ENCODE peak calls at places on chromosomes 5 and 9, in seven cellular contexts. Z is tibial nerve; U is A673; W is AG04450; X is psoas muscle; I is CD8-positive, alpha-beta T cell; S is AG09309. J is an unnamed sample.

GRCh38 chr5:8005416-8005815 is 136.5 kb downstream of the MTRR start:
- DNase-seq in Z (no peak), X (no peak), W (no peak), I (no peak), U (no peak), S (no peak), J (no peak)

GRCh38 chr5:149141957-149142851 is 911 bp downstream of the ABLIM3 start:
- DNase-seq in S (no peak), Z (peak), W (no peak), U (no peak), X (peak), I (no peak), J (no peak)

GRCh38 chr5:78003914-78004313 is 227.8 kb upstream of the TBCA start:
- DNase-seq in I (no peak), U (no peak), X (no peak), S (no peak), W (no peak), Z (no peak), J (no peak)

GRCh38 chr9:108475813-108476212 is 380.0 kb downstream of the ACTL7B start:
- DNase-seq in S (no peak), X (no peak), Z (no peak), U (no peak), I (no peak), W (no peak), J (no peak)

GRCh38 chr9:32069169-32069813 is 315.2 kb upstream of the ACO1 start:
- DNase-seq in X (no peak), S (no peak), U (peak), I (no peak), Z (no peak), W (no peak), J (no peak)

GRCh38 chr5:76763136-76763535 is 47.2 kb downstream of the F2R start:
- DNase-seq in U (no peak), Z (no peak), X (no peak), S (no peak), W (no peak), I (peak), J (no peak)

GRCh38 chr5:176406436-176407052 is 9.8 kb downstream of the CLTB start:
- DNase-seq in W (no peak), X (no peak), Z (no peak), U (no peak), S (no peak), I (no peak), J (no peak)

GRCh38 chr5:81315336-81315735 is 13.9 kb downstream of the ZCCHC9 start:
- DNase-seq in U (peak), I (no peak), Z (no peak), W (peak), X (no peak), S (peak), J (no peak)

GRCh38 chr9:6413365-6414263 is 615 bp downstream of the UHRF2 start:
- DNase-seq in W (no peak), X (peak), Z (no peak), I (peak), S (no peak), U (peak), J (peak)

GRCh38 chr9:129761293-129761900 is 8.6 kb upstream of the PTGES start:
- DNase-seq in W (peak), X (peak), U (no peak), I (no peak), Z (no peak), S (peak), J (peak)

GRCh38 chr9:133303266-133304157 is 28.5 kb upstream of the ABO start:
- DNase-seq in X (no peak), W (no peak), Z (no peak), U (no peak), S (no peak), I (no peak), J (peak)

GRCh38 chr5:108238936-108239887 is 142.7 kb downstream of the FBXL17 start:
- DNase-seq in S (no peak), U (no peak), I (no peak), Z (no peak), W (no peak), X (no peak), J (no peak)

GRCh38 chr5:133820516-133820915 is 147.9 kb downstream of the C5orf15 start:
- DNase-seq in S (no peak), W (no peak), Z (no peak), U (no peak), I (no peak), X (no peak), J (no peak)

GRCh38 chr9:34454571-34455065 is 3.8 kb downstream of the FAM219A start:
- DNase-seq in I (no peak), U (peak), X (peak), S (no peak), W (no peak), Z (no peak), J (no peak)

GRCh38 chr5:102815560-102816324 is 60.6 kb downstream of the PAM start:
- DNase-seq in X (no peak), Z (no peak), I (no peak), S (no peak), U (peak), W (no peak), J (no peak)

GRCh38 chr9:37420271-37421215 is 2.0 kb upstream of the GRHPR start:
- DNase-seq in U (no peak), Z (no peak), S (no peak), W (no peak), X (no peak), I (no peak), J (no peak)

GRCh38 chr9:19050637-19051591 is 1.7 kb downstream of the RRAGA start:
- DNase-seq in I (no peak), Z (no peak), S (no peak), U (no peak), W (no peak), X (no peak), J (no peak)

GRCh38 chr5:72525816-72526215 is 18.6 kb upstream of the ZNF366 start:
- DNase-seq in Z (no peak), W (peak), S (peak), I (no peak), X (no peak), U (no peak), J (no peak)

GRCh38 chr5:72529383-72529782 is 22.2 kb upstream of the ZNF366 start:
- DNase-seq in U (no peak), Z (no peak), W (no peak), X (no peak), S (no peak), I (no peak), J (no peak)

GRCh38 chr5:72537166-72537565 is 30.0 kb upstream of the ZNF366 start:
- DNase-seq in Z (no peak), U (no peak), X (no peak), W (no peak), S (no peak), I (no peak), J (no peak)

DNA sequence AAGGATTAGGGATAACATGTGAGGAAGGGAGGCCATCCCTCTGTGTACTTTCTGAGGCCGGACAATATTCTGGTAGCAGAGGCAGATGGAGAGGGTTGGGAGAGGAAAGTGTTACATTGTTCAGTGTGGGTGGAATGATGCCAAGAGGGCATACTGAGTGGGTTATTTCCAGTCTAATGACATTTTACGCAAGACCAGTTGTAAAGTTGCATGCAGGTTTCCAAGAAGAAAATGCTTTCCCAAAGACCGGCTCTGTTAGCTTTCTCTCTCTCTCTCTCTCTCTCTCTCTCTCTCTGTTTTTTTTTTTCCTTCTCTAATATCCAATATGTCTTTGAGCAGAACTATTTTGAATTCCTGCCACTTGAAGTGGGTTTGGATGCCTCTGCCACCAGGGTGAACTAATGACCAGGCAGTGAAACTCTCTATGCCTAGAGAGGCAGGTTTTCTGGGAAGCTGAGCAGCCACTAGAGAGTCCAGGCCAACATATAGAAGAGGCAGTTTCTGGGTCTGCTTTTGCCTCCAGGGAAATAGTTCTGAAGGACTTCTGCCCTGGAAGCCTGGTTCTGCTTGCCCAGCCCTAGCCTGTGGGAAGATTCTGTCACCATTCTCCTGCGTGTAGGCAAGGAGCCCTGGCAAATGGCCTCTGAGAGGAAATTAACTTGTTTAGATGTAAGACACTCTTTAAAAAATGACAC is 24.4 kb upstream of the ZNF366 start:
- DNase-seq in S (peak), Z (no peak), I (no peak), U (no peak), X (no peak), W (no peak), J (no peak)
- TF ChIP-seq CTCF in S (peak), Z (no peak), I (no peak), U (no peak), X (no peak), W (no peak), J (no peak)

GRCh38 chr5:167889276-167889675 is 402.2 kb upstream of the WWC1 start:
- DNase-seq in S (no peak), W (no peak), I (no peak), U (no peak), Z (no peak), X (no peak), J (no peak)

GRCh38 chr5:167893271-167893670 is 398.2 kb upstream of the WWC1 start:
- DNase-seq in U (peak), S (no peak), W (no peak), X (no peak), Z (no peak), I (no peak), J (no peak)

GRCh38 chr5:167892352-167893115 is 398.9 kb upstream of the WWC1 start:
- DNase-seq in X (no peak), U (no peak), Z (no peak), W (no peak), I (no peak), S (no peak), J (no peak)

GRCh38 chr5:167888395-167888794 is 403.1 kb upstream of the WWC1 start:
- DNase-seq in Z (no peak), S (no peak), W (no peak), I (no peak), U (no peak), X (no peak), J (no peak)
- TF ChIP-seq CTCF in Z (no peak), S (no peak), W (no peak), I (no peak), U (peak), X (no peak), J (no peak)

DNA sequence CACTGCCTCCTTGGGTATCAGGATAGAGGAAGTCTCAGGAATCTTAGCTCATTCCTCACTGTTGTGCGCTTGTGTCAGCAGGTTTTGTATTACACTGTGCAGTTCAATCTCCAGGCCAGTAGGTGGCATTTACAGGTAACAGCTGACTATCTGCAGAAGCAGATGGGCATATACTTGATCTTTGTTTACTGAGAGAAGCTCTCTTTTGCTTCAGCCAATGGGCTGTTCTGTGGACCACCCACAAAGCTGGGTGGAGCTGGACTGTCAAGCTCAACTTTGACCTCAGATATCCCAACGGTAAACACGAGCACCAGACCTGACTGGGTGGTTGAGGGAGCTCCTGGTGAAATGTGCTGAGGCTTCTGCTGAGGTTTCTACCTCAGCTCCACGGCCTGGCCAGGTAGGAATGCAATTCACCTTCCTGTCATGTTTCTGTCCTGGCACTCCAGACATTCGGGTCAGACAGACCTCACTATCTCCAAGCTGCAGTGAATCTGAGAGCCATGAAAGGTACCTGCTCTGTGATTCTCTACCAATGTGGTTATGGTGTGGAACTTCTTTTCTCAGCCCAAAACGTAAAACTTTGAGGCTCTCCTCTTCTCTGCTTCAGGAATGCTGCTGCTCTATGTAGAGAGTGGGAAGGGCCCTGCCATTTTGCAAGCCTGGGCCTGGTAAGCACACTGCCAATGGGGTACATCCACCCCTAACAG is 167.9 kb upstream of the ACTBL2 start:
- DNase-seq in W (no peak), X (no peak), Z (no peak), U (peak), S (peak), I (no peak), J (no peak)
- TF ChIP-seq CTCF in W (peak), X (peak), Z (peak), U (peak), S (peak), I (peak), J (peak)

DNA sequence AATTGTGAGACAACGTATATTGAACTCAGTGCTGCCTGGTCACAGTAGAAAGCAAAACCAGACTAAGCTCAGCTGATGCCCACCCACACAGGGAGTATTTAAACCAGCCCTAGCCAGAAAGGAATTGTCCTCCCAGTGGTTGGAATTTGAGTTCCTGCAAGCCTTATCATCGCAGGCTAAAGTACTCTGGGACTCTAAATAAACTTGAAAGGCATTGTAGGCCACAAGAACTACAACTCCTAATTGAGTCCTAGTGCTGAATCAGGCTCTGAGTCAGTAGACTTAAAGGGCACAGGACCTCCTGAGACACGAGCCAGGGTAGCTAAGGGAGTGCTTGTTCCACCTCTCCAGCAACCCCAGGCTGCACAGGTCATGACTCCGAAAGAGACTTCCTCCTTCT is 171.4 kb downstream of the MCTP1 start:
- DNase-seq in U (no peak), S (peak), Z (no peak), X (no peak), I (no peak), W (peak), J (no peak)
- TF ChIP-seq CTCF in U (no peak), S (peak), Z (no peak), X (no peak), I (no peak), W (peak), J (no peak)

DNA sequence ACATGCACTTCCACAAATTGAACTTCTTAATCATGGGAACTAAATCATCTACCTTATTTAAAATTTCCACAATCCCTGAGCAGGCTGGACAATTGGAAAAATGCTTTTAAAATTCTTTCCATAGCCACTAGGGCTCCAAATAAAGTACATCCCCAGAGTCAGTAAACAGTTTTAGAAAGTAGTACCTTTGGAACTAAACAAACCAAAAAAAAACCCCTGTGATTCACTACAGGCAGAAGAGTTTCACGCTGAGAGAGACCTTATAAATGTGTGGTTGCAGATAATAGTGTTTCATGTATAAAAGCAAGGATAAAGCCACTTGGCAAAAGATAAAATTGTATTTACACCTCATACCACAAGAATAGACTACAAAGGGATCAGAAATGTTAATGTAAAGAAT is 11.8 kb upstream of the HMGCR start:
- DNase-seq in Z (no peak), S (no peak), X (no peak), W (no peak), I (no peak), U (no peak), J (no peak)
- TF ChIP-seq CTCF in Z (no peak), S (peak), X (no peak), W (peak), I (no peak), U (no peak), J (no peak)

GRCh38 chr5:54175-54730 is 37.7 kb upstream of the PLEKHG4B start:
- DNase-seq in Z (no peak), W (no peak), I (no peak), X (no peak), U (no peak), S (no peak), J (no peak)

GRCh38 chr5:50724-51499 is 41.1 kb upstream of the PLEKHG4B start:
- DNase-seq in S (no peak), W (no peak), Z (no peak), U (no peak), X (no peak), I (no peak), J (no peak)

GRCh38 chr5:51500-51823 is 40.5 kb upstream of the PLEKHG4B start:
- DNase-seq in Z (no peak), U (no peak), I (no peak), W (no peak), S (no peak), X (no peak), J (no peak)

GRCh38 chr5:54876-55569 is 36.9 kb upstream of the PLEKHG4B start:
- DNase-seq in U (no peak), Z (no peak), S (no peak), X (no peak), I (no peak), W (no peak), J (no peak)

GRCh38 chr5:53381-54174 is 38.4 kb upstream of the PLEKHG4B start:
- DNase-seq in W (no peak), X (no peak), Z (no peak), I (peak), S (no peak), U (peak), J (peak)
- TF ChIP-seq CTCF in W (no peak), X (no peak), Z (no peak), I (no peak), S (peak), U (no peak), J (no peak)

GRCh38 chr5:122908662-122909061 is 63.2 kb downstream of the SNX24 start:
- DNase-seq in W (no peak), Z (no peak), X (no peak), S (no peak), U (no peak), I (no peak), J (no peak)
- TF ChIP-seq CTCF in W (no peak), Z (no peak), X (no peak), S (no peak), U (no peak), I (no peak), J (no peak)

DNA sequence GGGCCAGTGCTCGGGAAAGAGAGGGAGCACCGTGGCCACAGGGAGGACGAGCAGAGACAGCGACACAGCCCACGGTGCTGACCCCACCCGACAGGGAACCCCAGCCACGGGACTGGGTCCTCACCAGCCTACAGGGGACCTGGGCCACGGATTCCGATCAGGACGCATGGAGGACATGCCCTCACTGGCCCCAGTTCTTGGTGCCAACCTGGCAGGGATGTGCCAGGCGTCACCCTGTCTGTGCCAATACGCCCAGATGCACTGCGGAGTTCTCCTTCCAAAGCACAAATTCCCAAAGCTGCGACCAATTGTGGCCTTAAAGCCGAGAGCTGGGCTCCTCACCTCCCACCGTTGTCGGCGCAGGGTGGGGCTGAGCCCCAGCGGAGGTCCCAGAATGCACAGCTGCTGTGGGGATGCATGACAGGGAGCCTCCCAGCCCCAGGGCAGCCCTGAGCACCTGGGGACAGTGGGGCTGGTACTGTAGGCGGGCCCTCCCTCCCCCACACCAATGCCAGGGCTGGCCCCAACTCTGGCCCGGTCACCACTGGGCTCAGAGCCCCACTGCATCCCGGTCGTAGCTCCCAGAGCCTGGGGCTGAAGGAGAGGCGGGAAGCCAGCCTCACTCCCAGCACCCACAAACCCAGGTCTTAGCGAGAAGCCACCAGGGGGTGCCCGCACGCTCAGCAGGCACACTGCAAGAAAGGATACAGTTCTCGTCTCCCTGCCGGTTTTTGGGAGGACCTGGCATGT is 44.2 kb downstream of the NKD2 start:
- DNase-seq in X (peak), S (no peak), W (no peak), U (no peak), Z (no peak), I (no peak), J (no peak)
- TF ChIP-seq CTCF in X (peak), S (no peak), W (no peak), U (peak), Z (no peak), I (no peak), J (no peak)

DNA sequence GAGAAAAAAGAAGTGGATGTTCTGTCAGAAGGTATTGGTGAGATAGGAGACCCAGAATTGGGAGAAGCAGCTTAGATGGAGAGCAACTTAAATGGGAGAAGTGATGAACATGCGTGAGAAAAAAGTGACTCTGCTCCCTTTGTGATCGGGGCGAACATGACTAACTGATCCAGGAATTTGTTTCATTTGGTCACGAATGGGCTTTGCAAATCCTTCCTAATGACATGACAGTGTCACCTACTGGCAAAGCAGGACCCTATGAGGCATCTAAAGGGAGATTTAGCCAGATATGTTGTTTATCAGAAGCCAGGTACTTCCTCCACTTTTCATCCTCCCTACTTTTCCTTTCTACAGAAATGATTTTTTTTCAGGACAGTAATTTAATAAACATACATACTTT is 787.4 kb upstream of the RGMB start:
- DNase-seq in S (peak), X (no peak), W (no peak), Z (no peak), U (peak), I (no peak), J (no peak)
- TF ChIP-seq CTCF in S (no peak), X (no peak), W (no peak), Z (no peak), U (no peak), I (no peak), J (no peak)

GRCh38 chr5:86115164-86115563 is 502.6 kb upstream of the COX7C start:
- DNase-seq in Z (no peak), S (no peak), I (no peak), U (no peak), X (no peak), W (no peak), J (no peak)

DNA sequence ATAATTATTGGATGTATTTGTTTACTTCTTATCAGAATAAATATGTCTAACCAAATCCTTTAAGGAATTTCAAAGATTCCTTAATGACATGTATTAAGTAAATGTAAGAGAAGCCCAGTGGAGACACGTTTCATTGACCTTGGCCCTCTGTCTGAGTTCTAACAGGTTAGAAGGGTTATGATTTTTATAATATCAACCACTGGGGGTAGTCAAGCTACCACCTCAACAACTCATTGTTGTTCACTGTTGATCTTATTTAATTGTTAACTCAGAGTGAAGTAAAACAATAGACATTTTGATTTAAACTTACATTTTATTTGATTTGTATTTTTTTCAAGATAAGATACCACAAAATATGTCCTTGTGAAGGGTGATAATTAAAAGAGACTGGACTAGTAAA is 499.2 kb upstream of the COX7C start:
- DNase-seq in S (no peak), W (no peak), Z (no peak), U (no peak), X (no peak), I (no peak), J (no peak)
- TF ChIP-seq CTCF in S (no peak), W (no peak), Z (no peak), U (peak), X (no peak), I (no peak), J (no peak)